ENCODE peak calls at places on chromosomes 13 and 19, in ten cellular contexts. D is BE2C, N is breast epithelium, V is heart left ventricle, H is fibroblast of pulmonary artery, A is OCI-LY7, L is tibial nerve, T is endodermal cell, R is Calu3, F is BJ. J is an unnamed sample.

GRCh38 chr13:113616281-113616906 is 31.8 kb downstream of the TFDP1 start:
- DNase-seq in D (no peak), N (no peak), V (peak), H (peak), A (no peak), L (no peak), T (no peak), R (no peak), F (no peak), J (no peak)

GRCh38 chr19:46610851-46611770 is 10.0 kb downstream of the CALM3 start:
- DNase-seq in D (no peak), N (no peak), V (no peak), H (no peak), A (peak), L (peak), T (no peak), R (no peak), F (no peak), J (no peak)

GRCh38 chr19:1847684-1848398 is 442 bp downstream of the REXO1 start:
- DNase-seq in D (peak), N (no peak), V (no peak), H (peak), A (peak), L (no peak), T (peak), R (peak), F (no peak), J (peak)

GRCh38 chr13:45623516-45624090 is 8.1 kb upstream of the ERICH6B start:
- DNase-seq in D (no peak), N (no peak), V (no peak), H (peak), A (peak), L (no peak), T (no peak), R (no peak), F (no peak), J (no peak)

GRCh38 chr13:39451860-39452301 is 151.1 kb downstream of the LHFPL6 start:
- DNase-seq in D (no peak), N (no peak), V (peak), H (peak), A (peak), L (no peak), T (no peak), R (no peak), F (no peak), J (no peak)

GRCh38 chr19:33396701-33397535 is 23.4 kb downstream of the CEBPG start:
- DNase-seq in D (peak), N (no peak), V (peak), H (peak), A (no peak), L (no peak), T (peak), R (no peak), F (no peak), J (no peak)

GRCh38 chr13:40495620-40496001 is 170.8 kb downstream of the FOXO1 start:
- DNase-seq in D (no peak), N (no peak), V (no peak), H (no peak), A (no peak), L (no peak), T (no peak), R (no peak), F (no peak), J (no peak)

GRCh38 chr13:70568571-70568970 is 460.3 kb upstream of the KLHL1 start:
- DNase-seq in D (peak), N (no peak), V (no peak), H (peak), A (peak), L (no peak), T (no peak), R (no peak), F (peak), J (peak)

GRCh38 chr13:74977498-74977897 is 504.5 kb downstream of the TBC1D4 start:
- DNase-seq in D (no peak), N (no peak), V (no peak), H (no peak), A (no peak), L (no peak), T (no peak), R (no peak), F (no peak), J (no peak)

GRCh38 chr19:35843676-35844481 is 8.4 kb downstream of the NPHS1 start:
- DNase-seq in D (peak), N (no peak), V (no peak), H (no peak), A (no peak), L (no peak), T (peak), R (no peak), F (no peak), J (no peak)

GRCh38 chr19:10424011-10424637 is 3.8 kb downstream of the PDE4A start:
- DNase-seq in D (peak), N (peak), V (peak), H (peak), A (peak), L (peak), T (peak), R (peak), F (no peak), J (peak)

GRCh38 chr13:51152713-51153112 is 41.6 kb upstream of the C13orf42 start:
- DNase-seq in D (peak), N (no peak), V (no peak), H (no peak), A (no peak), L (no peak), T (peak), R (no peak), F (no peak), J (no peak)

GRCh38 chr13:30889196-30889690 is 16.8 kb upstream of the MEDAG start:
- DNase-seq in D (no peak), N (no peak), V (no peak), H (no peak), A (no peak), L (no peak), T (no peak), R (no peak), F (no peak), J (no peak)

GRCh38 chr19:42553292-42554045 is 25.2 kb upstream of the CEACAM1 start:
- DNase-seq in D (no peak), N (no peak), V (peak), H (peak), A (no peak), L (no peak), T (no peak), R (no peak), F (peak), J (peak)

GRCh38 chr13:24110011-24110410 is 50.5 kb upstream of the SPATA13 start:
- DNase-seq in D (no peak), N (peak), V (no peak), H (no peak), A (no peak), L (no peak), T (no peak), R (no peak), F (no peak), J (no peak)

GRCh38 chr19:12938536-12939291 is at the start of gene CALR:
- DNase-seq in D (peak), N (no peak), V (peak), H (peak), A (peak), L (no peak), T (no peak), R (peak), F (no peak), J (no peak)

GRCh38 chr13:111895896-111896821 is 170.8 kb upstream of the SOX1 start:
- DNase-seq in D (no peak), N (no peak), V (no peak), H (no peak), A (no peak), L (no peak), T (peak), R (no peak), F (no peak), J (no peak)

GRCh38 chr13:30181856-30182651 is 125.3 kb downstream of the KATNAL1 start:
- DNase-seq in D (no peak), N (no peak), V (no peak), H (no peak), A (no peak), L (no peak), T (peak), R (no peak), F (no peak), J (no peak)

GRCh38 chr13:31179754-31180153 is 18.1 kb upstream of the HSPH1 start:
- DNase-seq in D (no peak), N (no peak), V (no peak), H (no peak), A (no peak), L (no peak), T (no peak), R (no peak), F (no peak), J (no peak)

GRCh38 chr19:40580619-40581018 is 3.9 kb downstream of the SHKBP1 start:
- DNase-seq in D (no peak), N (no peak), V (no peak), H (no peak), A (no peak), L (no peak), T (no peak), R (no peak), F (no peak), J (no peak)

GRCh38 chr13:60398949-60399589 is 2.0 kb downstream of the TDRD3 start:
- DNase-seq in D (no peak), N (no peak), V (no peak), H (peak), A (no peak), L (no peak), T (no peak), R (no peak), F (no peak), J (no peak)

GRCh38 chr13:109748677-109749076 is 37.7 kb downstream of the IRS2 start:
- DNase-seq in D (no peak), N (no peak), V (no peak), H (no peak), A (no peak), L (no peak), T (no peak), R (no peak), F (no peak), J (no peak)

GRCh38 chr13:110705826-110706569 is at the start of gene CARS2:
- DNase-seq in D (peak), N (peak), V (peak), H (peak), A (peak), L (peak), T (peak), R (peak), F (peak), J (peak)

GRCh38 chr13:100022798-100023197 is 41.2 kb downstream of the ZIC2 start:
- DNase-seq in D (no peak), N (no peak), V (no peak), H (no peak), A (no peak), L (no peak), T (no peak), R (no peak), F (no peak), J (no peak)

GRCh38 chr13:102564564-102564963 is 32.2 kb upstream of the TPP2 start:
- DNase-seq in D (no peak), N (no peak), V (no peak), H (no peak), A (no peak), L (no peak), T (no peak), R (no peak), F (no peak), J (no peak)

GRCh38 chr19:40549007-40549708 is 27.5 kb upstream of the SHKBP1 start:
- DNase-seq in D (peak), N (no peak), V (peak), H (peak), A (peak), L (no peak), T (peak), R (peak), F (no peak), J (peak)

GRCh38 chr13:24112791-24113190 is 47.7 kb upstream of the SPATA13 start:
- DNase-seq in D (no peak), N (no peak), V (no peak), H (peak), A (no peak), L (no peak), T (no peak), R (no peak), F (no peak), J (no peak)

GRCh38 chr19:43811833-43812232 is 9.6 kb upstream of the LYPD5 start:
- DNase-seq in D (no peak), N (no peak), V (no peak), H (no peak), A (no peak), L (no peak), T (no peak), R (no peak), F (no peak), J (no peak)

DNA sequence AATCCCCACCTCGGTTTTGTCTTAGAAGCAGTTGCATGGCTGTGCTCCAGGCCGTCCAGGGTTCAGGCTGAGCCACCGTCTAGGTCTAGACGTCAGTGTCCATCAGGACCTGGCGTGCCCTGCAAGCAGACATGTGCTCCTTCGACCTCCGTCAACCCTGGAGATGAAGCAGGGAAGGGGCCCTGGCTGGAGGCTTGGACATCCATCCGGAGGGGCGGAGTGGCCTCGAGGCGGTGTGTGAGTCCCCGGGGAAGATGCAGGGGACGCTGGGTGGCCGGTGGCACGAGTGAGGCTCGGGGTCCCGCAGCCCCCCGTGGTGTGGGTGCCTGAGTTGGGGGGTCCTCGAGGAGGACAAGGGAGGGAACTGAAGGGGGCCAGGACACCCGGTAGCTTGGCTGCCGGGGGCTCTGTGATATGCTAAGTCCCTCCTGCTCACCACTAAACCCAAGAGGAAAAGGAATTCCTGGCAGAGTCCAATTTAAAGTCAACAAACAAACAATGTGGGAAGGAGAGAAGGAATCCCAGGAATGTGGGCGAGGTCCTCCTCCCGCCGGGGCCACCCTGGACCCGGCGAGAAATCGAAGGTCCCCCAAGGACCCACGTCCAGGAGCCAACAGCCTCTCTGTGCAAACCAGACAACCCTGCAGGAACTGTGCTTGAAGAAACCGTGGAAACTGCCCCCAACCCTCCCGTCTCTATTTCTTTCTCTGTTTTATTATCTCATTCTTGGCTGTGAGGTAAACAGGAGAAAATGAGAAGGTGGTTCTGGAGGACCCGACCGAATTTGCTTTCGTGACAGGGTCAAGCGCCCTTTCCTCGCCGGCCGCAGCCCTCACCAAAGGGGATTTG is 14.8 kb upstream of the PTBP1 start:
- DNase-seq in D (no peak), N (no peak), V (no peak), H (peak), A (no peak), L (no peak), T (peak), R (peak), F (no peak), J (peak)
- TF ChIP-seq CTCF in D (no peak), N (no peak), V (no peak), H (no peak), A (no peak), L (no peak), T (no peak), R (no peak), F (no peak), J (no peak)

DNA sequence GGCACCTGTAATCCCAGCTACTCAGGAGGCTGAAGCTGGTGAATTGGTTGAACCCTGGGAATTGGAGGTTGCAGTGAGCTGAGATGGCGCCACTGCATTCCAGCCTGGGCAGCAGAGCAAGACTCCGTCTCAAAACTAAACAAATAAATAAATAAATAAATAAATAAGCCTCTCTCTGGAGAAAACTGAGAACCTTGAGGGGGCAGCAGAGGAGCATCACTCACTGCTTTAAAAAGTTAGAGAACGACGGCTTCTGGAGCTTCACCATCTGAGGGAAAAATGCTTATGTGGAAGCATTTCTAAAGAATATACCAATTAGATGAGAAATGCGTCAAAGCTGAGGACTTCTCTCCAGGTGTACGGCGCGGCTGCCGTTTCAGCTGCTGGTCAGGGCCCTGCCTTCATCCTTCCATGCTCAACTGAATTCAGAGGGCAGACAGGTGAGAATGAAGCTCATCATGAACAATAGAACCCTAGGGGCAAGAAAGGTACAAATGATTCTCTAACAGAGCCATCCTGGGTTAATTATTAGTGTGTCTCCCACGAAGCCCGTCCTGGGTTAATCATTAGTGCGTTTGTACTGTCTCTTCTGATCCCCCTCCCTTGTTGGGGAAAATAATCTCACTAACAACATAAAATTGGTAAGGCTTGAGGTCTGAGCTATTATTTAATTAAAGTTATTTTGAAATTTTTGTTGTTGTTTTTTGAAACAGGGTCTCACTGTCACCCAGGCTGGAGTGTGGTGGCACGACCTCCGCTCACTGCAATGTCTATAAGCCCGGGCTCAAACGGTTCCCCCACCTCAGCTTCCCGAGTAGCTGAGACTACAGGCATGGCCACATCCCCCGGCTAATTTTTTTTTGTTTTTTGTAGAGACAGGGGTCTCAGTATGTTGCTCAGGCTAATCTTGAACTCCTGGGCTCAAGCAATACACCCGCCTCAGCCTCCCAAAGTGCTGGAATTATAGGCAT is 80.1 kb downstream of the IPO5 start:
- DNase-seq in D (peak), N (no peak), V (no peak), H (peak), A (no peak), L (no peak), T (peak), R (peak), F (no peak), J (peak)
- TF ChIP-seq CTCF in D (peak), N (no peak), V (peak), H (peak), A (no peak), L (peak), T (peak), R (no peak), F (peak), J (peak)

GRCh38 chr13:28723806-28724205 is 5.0 kb upstream of the SLC46A3 start:
- DNase-seq in D (no peak), N (no peak), V (no peak), H (no peak), A (no peak), L (no peak), T (no peak), R (no peak), F (no peak), J (no peak)
- TF ChIP-seq CTCF in D (no peak), N (no peak), V (no peak), H (no peak), A (no peak), L (no peak), T (no peak), R (no peak), F (no peak), J (no peak)

GRCh38 chr13:107860284-107860683 is 355.1 kb downstream of the LIG4 start:
- DNase-seq in D (peak), N (no peak), V (no peak), H (no peak), A (no peak), L (no peak), T (no peak), R (no peak), F (no peak), J (no peak)
- TF ChIP-seq CTCF in D (no peak), N (no peak), V (no peak), H (no peak), A (no peak), L (no peak), T (no peak), R (no peak), F (no peak), J (no peak)

DNA sequence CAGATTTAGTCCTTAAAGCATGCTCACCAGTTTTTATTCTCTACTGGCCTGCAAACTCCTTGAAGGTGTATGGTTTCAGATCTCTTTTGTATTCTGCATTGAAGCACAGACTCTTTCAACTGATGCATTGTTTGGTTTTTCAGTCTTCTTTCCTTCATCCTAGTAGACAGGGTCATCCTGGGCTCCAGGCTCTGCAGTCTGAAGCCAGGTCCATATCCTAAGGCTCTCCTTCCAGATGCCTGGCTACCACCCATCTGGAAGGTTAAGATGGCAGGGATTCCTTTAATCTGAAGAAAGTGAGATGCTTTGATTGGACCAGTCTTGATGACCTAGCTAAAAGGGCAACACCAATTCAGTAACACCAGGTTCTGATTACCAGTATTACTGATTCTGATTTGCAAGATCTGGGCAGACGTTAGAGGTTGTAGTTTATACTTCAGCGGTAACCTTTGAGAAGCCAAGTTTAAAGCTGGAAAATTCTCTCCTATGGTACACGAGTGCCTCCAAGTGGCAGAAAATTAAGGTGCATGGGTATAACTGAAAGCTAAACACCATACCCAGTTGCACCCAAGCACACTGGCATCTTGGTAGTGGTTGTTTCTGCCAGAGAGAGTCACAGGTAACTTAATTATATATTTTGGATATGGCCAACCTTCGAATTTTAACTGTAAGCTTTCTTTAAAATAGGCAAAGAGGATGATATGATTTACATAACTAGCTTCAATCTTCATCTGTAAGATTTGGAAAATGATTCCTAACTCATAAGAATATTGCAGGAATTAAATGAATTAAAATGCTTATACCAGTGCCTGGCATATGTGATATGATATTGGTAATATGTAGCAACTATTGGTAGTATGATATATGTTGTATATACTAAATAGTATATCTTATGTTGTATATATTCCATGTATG is 1651.9 kb upstream of the MIR17HG start:
- DNase-seq in D (peak), N (no peak), V (no peak), H (peak), A (peak), L (no peak), T (peak), R (peak), F (no peak), J (no peak)
- TF ChIP-seq CTCF in D (peak), N (no peak), V (peak), H (peak), A (peak), L (peak), T (peak), R (no peak), F (no peak), J (peak)

DNA sequence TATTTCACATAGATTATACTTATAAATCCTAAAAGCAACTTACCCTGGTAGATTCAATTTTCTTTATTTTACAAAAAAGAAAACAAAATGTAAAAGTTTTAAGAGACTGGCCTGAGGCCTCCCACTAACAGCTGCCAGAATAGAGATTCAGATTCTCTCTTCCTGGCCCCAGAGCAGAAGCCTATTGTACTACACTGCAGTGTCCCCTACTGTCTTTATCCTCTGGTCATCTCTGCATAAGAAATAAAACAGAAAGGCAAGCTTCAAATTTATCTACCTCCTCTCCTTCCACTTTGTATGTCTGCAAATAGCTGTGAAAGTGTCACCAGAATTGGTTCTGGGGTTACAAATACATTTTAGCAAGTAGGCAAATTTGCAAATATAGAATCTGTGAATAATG is 1004.1 kb upstream of the PCDH9 start:
- DNase-seq in D (peak), N (no peak), V (no peak), H (peak), A (no peak), L (no peak), T (no peak), R (no peak), F (no peak), J (no peak)
- TF ChIP-seq CTCF in D (peak), N (no peak), V (no peak), H (no peak), A (no peak), L (no peak), T (peak), R (no peak), F (no peak), J (no peak)